ENCODE peak calls at places on chromosomes 4 and X, in six cellular contexts. One of them, this sample, is unnamed. For H3K4me1, the result is how much of the 10 kb centered on the place peaks cover.

GRCh38 chr4:1310796-1311715 is 21.4 kb downstream of the MAEA start:
- DNase-seq in OCI-LY7: peak
- DNase-seq in GM23338: no peak
- DNase-seq in ovary: no peak
- DNase-seq in transverse colon: no peak
- DNase-seq in ascending aorta: no peak
- DNase-seq in this sample: no peak

GRCh38 chr4:123102897-123103489 is 180.6 kb upstream of the NUDT6 start:
- DNase-seq in GM23338: peak
- DNase-seq in transverse colon: no peak
- DNase-seq in ovary: no peak
- DNase-seq in ascending aorta: no peak
- DNase-seq in OCI-LY7: peak
- DNase-seq in this sample: no peak

GRCh38 chrX:136065044-136065671 is 79.9 kb downstream of the SLC9A6 start:
- DNase-seq in OCI-LY7: no peak
- DNase-seq in ascending aorta: no peak
- DNase-seq in transverse colon: no peak
- DNase-seq in ovary: no peak
- DNase-seq in GM23338: no peak
- DNase-seq in this sample: no peak

GRCh38 chr4:134533068-134533467 is 331.5 kb upstream of the PABPC4L start:
- DNase-seq in transverse colon: no peak
- DNase-seq in ovary: no peak
- DNase-seq in ascending aorta: no peak
- DNase-seq in GM23338: no peak
- DNase-seq in OCI-LY7: no peak
- DNase-seq in this sample: no peak

GRCh38 chrX:118496763-118497079 is 1.1 kb downstream of the DOCK11 start:
- DNase-seq in ascending aorta: no peak
- DNase-seq in GM23338: peak
- DNase-seq in ovary: no peak
- DNase-seq in transverse colon: no peak
- DNase-seq in OCI-LY7: peak
- DNase-seq in this sample: no peak

GRCh38 chr4:6221851-6222760 is 21.8 kb upstream of the JAKMIP1 start:
- DNase-seq in transverse colon: peak
- DNase-seq in OCI-LY7: no peak
- DNase-seq in GM23338: peak
- DNase-seq in ascending aorta: no peak
- DNase-seq in ovary: peak
- DNase-seq in this sample: peak

GRCh38 chr4:74158561-74159396 is 861 bp downstream of the MTHFD2L start:
- DNase-seq in ovary: no peak
- DNase-seq in transverse colon: no peak
- DNase-seq in GM23338: no peak
- DNase-seq in ascending aorta: no peak
- DNase-seq in OCI-LY7: peak
- DNase-seq in this sample: no peak

GRCh38 chr4:82500830-82501229 is 61.0 kb downstream of the TMEM150C start:
- DNase-seq in ascending aorta: no peak
- DNase-seq in ovary: no peak
- DNase-seq in GM23338: peak
- DNase-seq in transverse colon: no peak
- DNase-seq in OCI-LY7: no peak
- DNase-seq in this sample: no peak

GRCh38 chrX:29518100-29518499 is 697.3 kb upstream of the MAGEB2 start:
- DNase-seq in ovary: no peak
- DNase-seq in GM23338: no peak
- DNase-seq in transverse colon: no peak
- DNase-seq in OCI-LY7: no peak
- DNase-seq in ascending aorta: no peak
- DNase-seq in this sample: no peak

GRCh38 chr4:108540536-108540935 is 79.8 kb upstream of the RPL34 start:
- DNase-seq in ascending aorta: no peak
- DNase-seq in GM23338: no peak
- DNase-seq in OCI-LY7: no peak
- DNase-seq in ovary: no peak
- DNase-seq in transverse colon: no peak
- DNase-seq in this sample: no peak

GRCh38 chr4:155541716-155542115 is 124.9 kb upstream of the GUCY1A1 start:
- DNase-seq in ovary: no peak
- DNase-seq in OCI-LY7: no peak
- DNase-seq in transverse colon: no peak
- DNase-seq in GM23338: no peak
- DNase-seq in ascending aorta: no peak
- DNase-seq in this sample: no peak

GRCh38 chrX:118520206-118520857 is 24.7 kb downstream of the DOCK11 start:
- DNase-seq in OCI-LY7: no peak
- DNase-seq in GM23338: no peak
- DNase-seq in ascending aorta: no peak
- DNase-seq in transverse colon: no peak
- DNase-seq in ovary: no peak
- DNase-seq in this sample: no peak

GRCh38 chrX:29478336-29479069 is 736.9 kb upstream of the MAGEB2 start:
- DNase-seq in transverse colon: peak
- DNase-seq in ovary: no peak
- DNase-seq in GM23338: peak
- DNase-seq in OCI-LY7: peak
- DNase-seq in ascending aorta: no peak
- DNase-seq in this sample: peak

GRCh38 chr4:56999751-57000150 is 21.1 kb downstream of the POLR2B start:
- DNase-seq in transverse colon: no peak
- DNase-seq in OCI-LY7: no peak
- DNase-seq in ascending aorta: no peak
- DNase-seq in GM23338: no peak
- DNase-seq in ovary: no peak
- DNase-seq in this sample: no peak

GRCh38 chr4:9924750-9925149 is 96.5 kb downstream of the SLC2A9 start:
- DNase-seq in OCI-LY7: no peak
- DNase-seq in ovary: no peak
- DNase-seq in ascending aorta: no peak
- DNase-seq in transverse colon: no peak
- DNase-seq in GM23338: no peak
- DNase-seq in this sample: no peak

GRCh38 chrX:151982217-151982616 is 7.7 kb upstream of the GABRE start:
- DNase-seq in ovary: no peak
- DNase-seq in GM23338: no peak
- DNase-seq in ascending aorta: no peak
- DNase-seq in OCI-LY7: no peak
- DNase-seq in transverse colon: no peak
- DNase-seq in this sample: peak

GRCh38 chr4:151356510-151356909 is 31.1 kb upstream of the SH3D19 start:
- DNase-seq in GM23338: no peak
- DNase-seq in OCI-LY7: no peak
- DNase-seq in ascending aorta: no peak
- DNase-seq in transverse colon: no peak
- DNase-seq in ovary: no peak
- DNase-seq in this sample: no peak

GRCh38 chr4:56907009-56907408 is 691 bp upstream of the REST start:
- DNase-seq in ascending aorta: no peak
- DNase-seq in transverse colon: peak
- DNase-seq in OCI-LY7: no peak
- DNase-seq in ovary: peak
- DNase-seq in GM23338: peak
- DNase-seq in this sample: peak

GRCh38 chr4:144411700-144412099 is 234.3 kb upstream of the HHIP start:
- DNase-seq in GM23338: no peak
- DNase-seq in ascending aorta: no peak
- DNase-seq in OCI-LY7: no peak
- DNase-seq in transverse colon: no peak
- DNase-seq in ovary: no peak
- DNase-seq in this sample: no peak

GRCh38 chrX:119602701-119603255 is 3.4 kb downstream of the NKRF start:
- DNase-seq in OCI-LY7: no peak
- DNase-seq in ascending aorta: no peak
- DNase-seq in ovary: no peak
- DNase-seq in GM23338: no peak
- DNase-seq in transverse colon: no peak
- DNase-seq in this sample: no peak

GRCh38 chrX:38087594-38087993 is 81.2 kb downstream of the SYTL5 start:
- DNase-seq in ascending aorta: no peak
- DNase-seq in ovary: no peak
- DNase-seq in transverse colon: no peak
- DNase-seq in OCI-LY7: no peak
- DNase-seq in GM23338: no peak
- DNase-seq in this sample: no peak

GRCh38 chr4:23629421-23629820 is 260.4 kb downstream of the PPARGC1A start:
- DNase-seq in ovary: no peak
- DNase-seq in transverse colon: no peak
- DNase-seq in GM23338: no peak
- DNase-seq in ascending aorta: no peak
- DNase-seq in OCI-LY7: no peak
- DNase-seq in this sample: no peak

GRCh38 chrX:10016516-10017132 is 49.5 kb downstream of the CLDN34 start:
- DNase-seq in OCI-LY7: no peak
- DNase-seq in GM23338: no peak
- DNase-seq in ascending aorta: no peak
- DNase-seq in ovary: no peak
- DNase-seq in transverse colon: no peak
- DNase-seq in this sample: no peak

GRCh38 chr4:112735474-112735951 is 98.6 kb downstream of the LARP7 start:
- DNase-seq in ovary: no peak
- DNase-seq in ascending aorta: no peak
- DNase-seq in transverse colon: no peak
- DNase-seq in GM23338: no peak
- DNase-seq in OCI-LY7: peak
- DNase-seq in this sample: no peak

DNA sequence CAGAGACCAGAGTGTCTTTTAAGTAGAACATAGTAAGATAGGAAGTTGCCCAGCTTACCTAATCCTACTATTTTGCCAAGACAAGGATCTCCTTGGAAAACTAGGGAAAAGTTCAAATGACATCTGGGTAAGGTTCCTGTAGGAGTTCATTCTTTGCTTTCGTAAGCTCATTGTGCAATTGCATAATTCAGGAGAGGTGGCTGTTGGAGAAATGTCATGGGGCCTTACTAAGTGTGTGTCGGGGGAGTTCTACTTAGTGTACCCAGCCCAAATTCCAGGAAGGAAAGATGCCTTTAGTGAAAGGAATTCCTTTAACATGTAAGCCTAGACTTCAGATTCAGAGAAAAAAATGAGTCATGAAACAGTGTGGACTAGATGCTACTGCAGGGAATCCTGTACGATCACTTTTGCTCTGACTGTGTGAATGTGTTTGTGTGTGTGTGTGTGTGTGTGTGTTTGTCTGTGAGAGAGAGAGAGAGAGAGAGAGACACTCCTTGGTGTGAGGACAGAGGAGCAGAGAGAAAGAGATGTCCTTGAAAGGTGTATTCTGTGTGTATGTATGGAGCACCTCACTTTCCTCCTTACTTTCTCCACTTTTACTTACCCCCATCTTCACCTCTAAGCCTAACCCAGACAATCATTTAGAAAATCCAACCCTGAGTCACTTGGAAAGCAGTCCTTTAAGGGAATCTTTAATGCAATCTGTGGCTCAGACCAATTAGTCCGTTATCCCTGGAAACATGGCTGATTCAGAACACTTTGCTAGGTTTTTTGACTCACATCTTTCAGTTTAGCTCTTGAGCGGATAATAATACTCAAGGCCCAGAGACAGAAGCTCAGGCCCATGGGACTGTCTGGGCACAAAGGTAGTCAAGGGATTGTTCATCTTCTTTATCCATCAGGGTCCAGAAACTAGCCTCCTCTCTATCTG is 114.5 kb upstream of the ACSL4 start:
- DNase-seq in ovary: no peak
- DNase-seq in GM23338: no peak
- DNase-seq in OCI-LY7: no peak
- DNase-seq in transverse colon: no peak
- DNase-seq in ascending aorta: no peak
- DNase-seq in this sample: no peak
- H3K27ac ChIP-seq in ovary: no peak
- H3K27ac ChIP-seq in GM23338: no peak
- H3K27ac ChIP-seq in OCI-LY7: no peak
- H3K27ac ChIP-seq in transverse colon: no peak
- H3K27ac ChIP-seq in ascending aorta: peak
- H3K27ac ChIP-seq in this sample: no peak

DNA sequence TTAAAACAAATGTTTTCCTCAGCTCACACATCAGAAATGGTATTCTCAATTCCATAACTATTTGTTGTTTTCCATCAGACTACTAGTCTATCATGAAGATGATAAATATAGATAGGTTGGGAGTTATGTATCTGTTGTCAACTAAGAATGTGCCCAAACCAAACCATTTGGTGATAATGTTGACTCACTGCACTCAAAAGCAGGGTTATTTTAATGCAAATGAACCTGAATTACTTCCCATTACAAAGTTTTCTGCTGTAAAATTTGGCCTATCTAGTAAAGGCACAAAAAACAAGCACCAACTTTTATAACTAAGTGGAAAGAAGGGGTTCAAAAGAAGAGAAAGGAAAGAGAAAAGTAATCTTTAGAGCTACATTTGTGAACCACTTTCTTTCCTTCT is 93.5 kb downstream of the TBCK start:
- DNase-seq in ascending aorta: no peak
- DNase-seq in OCI-LY7: no peak
- DNase-seq in GM23338: peak
- DNase-seq in transverse colon: no peak
- DNase-seq in ovary: no peak
- DNase-seq in this sample: no peak
- H3K4me3 ChIP-seq in ascending aorta: no peak
- H3K4me3 ChIP-seq in OCI-LY7: no peak
- H3K4me3 ChIP-seq in GM23338: peak
- H3K4me3 ChIP-seq in transverse colon: no peak
- H3K4me3 ChIP-seq in ovary: no peak
- H3K4me3 ChIP-seq in this sample: no peak

GRCh38 chr4:24965627-24966026 is 52.8 kb upstream of the CCDC149 start:
- DNase-seq in ovary: no peak
- DNase-seq in OCI-LY7: peak
- DNase-seq in ascending aorta: no peak
- DNase-seq in transverse colon: no peak
- DNase-seq in GM23338: peak
- DNase-seq in this sample: no peak
- H3K4me1 ChIP-seq in ovary: under half
- H3K4me1 ChIP-seq in OCI-LY7: under half
- H3K4me1 ChIP-seq in ascending aorta: under half
- H3K4me1 ChIP-seq in transverse colon: under half
- H3K4me1 ChIP-seq in GM23338: under half
- H3K4me1 ChIP-seq in this sample: under half

GRCh38 chr4:26584725-26585124 is 841 bp downstream of the TBC1D19 start:
- DNase-seq in ascending aorta: no peak
- DNase-seq in ovary: no peak
- DNase-seq in GM23338: no peak
- DNase-seq in OCI-LY7: no peak
- DNase-seq in transverse colon: no peak
- DNase-seq in this sample: no peak
- H3K27ac ChIP-seq in ascending aorta: no peak
- H3K27ac ChIP-seq in ovary: no peak
- H3K27ac ChIP-seq in GM23338: no peak
- H3K27ac ChIP-seq in OCI-LY7: peak
- H3K27ac ChIP-seq in transverse colon: no peak
- H3K27ac ChIP-seq in this sample: no peak

DNA sequence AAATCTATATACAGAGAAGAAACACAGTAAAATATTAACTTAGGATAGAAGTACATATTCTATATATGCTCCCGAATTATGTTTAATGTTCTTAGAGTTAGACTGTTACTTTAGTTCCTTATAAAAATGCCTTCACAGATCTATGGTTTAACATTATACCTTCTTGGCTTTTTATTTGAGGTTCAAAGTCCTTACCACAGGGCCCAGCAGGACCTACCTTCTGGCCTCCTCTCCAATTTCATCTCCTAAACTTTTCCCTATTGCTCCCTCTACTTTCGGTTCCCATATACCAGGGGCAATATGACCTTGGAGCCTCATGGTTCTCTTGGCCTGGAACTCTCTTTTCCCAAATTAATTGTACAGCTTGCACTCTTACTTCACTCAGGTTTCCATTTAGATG is 11.8 kb downstream of the ANKRD37 start:
- DNase-seq in ascending aorta: no peak
- DNase-seq in ovary: no peak
- DNase-seq in GM23338: no peak
- DNase-seq in OCI-LY7: no peak
- DNase-seq in transverse colon: no peak
- DNase-seq in this sample: no peak
- H3K4me3 ChIP-seq in ascending aorta: no peak
- H3K4me3 ChIP-seq in ovary: no peak
- H3K4me3 ChIP-seq in GM23338: no peak
- H3K4me3 ChIP-seq in OCI-LY7: no peak
- H3K4me3 ChIP-seq in transverse colon: no peak
- H3K4me3 ChIP-seq in this sample: no peak